ENCODE peak calls at places on chromosomes 5 and 9, in eight cellular contexts. One of them, this sample, is unnamed.

GRCh38 chr5:128667148-128667547 is 129.1 kb upstream of the FBN2 start:
- ATAC-seq in gastrocnemius medialis: no peak
- ATAC-seq in aorta: no peak
- ATAC-seq in pancreas: no peak
- ATAC-seq in PC-3: peak
- ATAC-seq in left lung: no peak
- ATAC-seq in activated T-helper 17 cell treated with anti-CD3 and anti-CD28 coated beads, Interleukin-2, amount 50 U/mL, for 72 hours: no peak
- ATAC-seq in activated CD8-positive, alpha-beta T cell treated with anti-CD3 and anti-CD28 coated beads, Interleukin-2, amount 10 ng/mL, durations not matched to agents 7 days and 5 days: no peak
- ATAC-seq in this sample: no peak

GRCh38 chr5:159451197-159452052 is 121.1 kb upstream of the IL12B start:
- ATAC-seq in PC-3: peak
- ATAC-seq in aorta: peak
- ATAC-seq in activated CD8-positive, alpha-beta T cell treated with anti-CD3 and anti-CD28 coated beads, Interleukin-2, amount 10 ng/mL, durations not matched to agents 7 days and 5 days: no peak
- ATAC-seq in pancreas: peak
- ATAC-seq in activated T-helper 17 cell treated with anti-CD3 and anti-CD28 coated beads, Interleukin-2, amount 50 U/mL, for 72 hours: peak
- ATAC-seq in gastrocnemius medialis: peak
- ATAC-seq in left lung: peak
- ATAC-seq in this sample: peak

GRCh38 chr9:133950206-133950915 is 41.8 kb downstream of the VAV2 start:
- ATAC-seq in activated CD8-positive, alpha-beta T cell treated with anti-CD3 and anti-CD28 coated beads, Interleukin-2, amount 10 ng/mL, durations not matched to agents 7 days and 5 days: no peak
- ATAC-seq in pancreas: peak
- ATAC-seq in activated T-helper 17 cell treated with anti-CD3 and anti-CD28 coated beads, Interleukin-2, amount 50 U/mL, for 72 hours: no peak
- ATAC-seq in gastrocnemius medialis: no peak
- ATAC-seq in aorta: no peak
- ATAC-seq in left lung: peak
- ATAC-seq in PC-3: no peak
- ATAC-seq in this sample: peak

GRCh38 chr5:32523625-32524024 is 61.7 kb upstream of the SUB1 start:
- ATAC-seq in aorta: no peak
- ATAC-seq in left lung: no peak
- ATAC-seq in gastrocnemius medialis: no peak
- ATAC-seq in activated T-helper 17 cell treated with anti-CD3 and anti-CD28 coated beads, Interleukin-2, amount 50 U/mL, for 72 hours: peak
- ATAC-seq in PC-3: peak
- ATAC-seq in activated CD8-positive, alpha-beta T cell treated with anti-CD3 and anti-CD28 coated beads, Interleukin-2, amount 10 ng/mL, durations not matched to agents 7 days and 5 days: no peak
- ATAC-seq in pancreas: no peak
- ATAC-seq in this sample: no peak

GRCh38 chr5:93360436-93361100 is 220.5 kb downstream of the NR2F1-AS1 start:
- ATAC-seq in gastrocnemius medialis: no peak
- ATAC-seq in activated T-helper 17 cell treated with anti-CD3 and anti-CD28 coated beads, Interleukin-2, amount 50 U/mL, for 72 hours: no peak
- ATAC-seq in left lung: no peak
- ATAC-seq in pancreas: no peak
- ATAC-seq in activated CD8-positive, alpha-beta T cell treated with anti-CD3 and anti-CD28 coated beads, Interleukin-2, amount 10 ng/mL, durations not matched to agents 7 days and 5 days: no peak
- ATAC-seq in aorta: no peak
- ATAC-seq in PC-3: peak
- ATAC-seq in this sample: no peak

GRCh38 chr5:95809414-95809960 is 13.0 kb downstream of the GLRX start:
- ATAC-seq in gastrocnemius medialis: peak
- ATAC-seq in activated T-helper 17 cell treated with anti-CD3 and anti-CD28 coated beads, Interleukin-2, amount 50 U/mL, for 72 hours: no peak
- ATAC-seq in pancreas: peak
- ATAC-seq in activated CD8-positive, alpha-beta T cell treated with anti-CD3 and anti-CD28 coated beads, Interleukin-2, amount 10 ng/mL, durations not matched to agents 7 days and 5 days: no peak
- ATAC-seq in left lung: peak
- ATAC-seq in aorta: peak
- ATAC-seq in PC-3: peak
- ATAC-seq in this sample: peak

GRCh38 chr5:139287890-139288635 is 5.5 kb upstream of the MATR3 start:
- ATAC-seq in PC-3: peak
- ATAC-seq in left lung: peak
- ATAC-seq in gastrocnemius medialis: peak
- ATAC-seq in aorta: no peak
- ATAC-seq in pancreas: peak
- ATAC-seq in activated T-helper 17 cell treated with anti-CD3 and anti-CD28 coated beads, Interleukin-2, amount 50 U/mL, for 72 hours: peak
- ATAC-seq in activated CD8-positive, alpha-beta T cell treated with anti-CD3 and anti-CD28 coated beads, Interleukin-2, amount 10 ng/mL, durations not matched to agents 7 days and 5 days: peak
- ATAC-seq in this sample: no peak

GRCh38 chr9:82273121-82273520 is 284.5 kb downstream of the SPATA31D1 start:
- ATAC-seq in activated T-helper 17 cell treated with anti-CD3 and anti-CD28 coated beads, Interleukin-2, amount 50 U/mL, for 72 hours: no peak
- ATAC-seq in left lung: no peak
- ATAC-seq in gastrocnemius medialis: no peak
- ATAC-seq in PC-3: no peak
- ATAC-seq in pancreas: no peak
- ATAC-seq in activated CD8-positive, alpha-beta T cell treated with anti-CD3 and anti-CD28 coated beads, Interleukin-2, amount 10 ng/mL, durations not matched to agents 7 days and 5 days: no peak
- ATAC-seq in aorta: no peak
- ATAC-seq in this sample: no peak

GRCh38 chr5:144236479-144236878 is 65.8 kb downstream of the KCTD16 start:
- ATAC-seq in aorta: no peak
- ATAC-seq in pancreas: no peak
- ATAC-seq in PC-3: no peak
- ATAC-seq in activated T-helper 17 cell treated with anti-CD3 and anti-CD28 coated beads, Interleukin-2, amount 50 U/mL, for 72 hours: no peak
- ATAC-seq in left lung: no peak
- ATAC-seq in gastrocnemius medialis: no peak
- ATAC-seq in activated CD8-positive, alpha-beta T cell treated with anti-CD3 and anti-CD28 coated beads, Interleukin-2, amount 10 ng/mL, durations not matched to agents 7 days and 5 days: no peak
- ATAC-seq in this sample: no peak

GRCh38 chr5:77312411-77312810 is 101.9 kb downstream of the PDE8B start:
- ATAC-seq in activated T-helper 17 cell treated with anti-CD3 and anti-CD28 coated beads, Interleukin-2, amount 50 U/mL, for 72 hours: no peak
- ATAC-seq in gastrocnemius medialis: no peak
- ATAC-seq in PC-3: no peak
- ATAC-seq in left lung: peak
- ATAC-seq in pancreas: peak
- ATAC-seq in aorta: no peak
- ATAC-seq in activated CD8-positive, alpha-beta T cell treated with anti-CD3 and anti-CD28 coated beads, Interleukin-2, amount 10 ng/mL, durations not matched to agents 7 days and 5 days: no peak
- ATAC-seq in this sample: no peak

GRCh38 chr5:147918101-147918500 is 11.8 kb upstream of the C5orf46 start:
- ATAC-seq in aorta: no peak
- ATAC-seq in gastrocnemius medialis: no peak
- ATAC-seq in left lung: no peak
- ATAC-seq in pancreas: no peak
- ATAC-seq in PC-3: peak
- ATAC-seq in activated T-helper 17 cell treated with anti-CD3 and anti-CD28 coated beads, Interleukin-2, amount 50 U/mL, for 72 hours: no peak
- ATAC-seq in activated CD8-positive, alpha-beta T cell treated with anti-CD3 and anti-CD28 coated beads, Interleukin-2, amount 10 ng/mL, durations not matched to agents 7 days and 5 days: no peak
- ATAC-seq in this sample: no peak

GRCh38 chr9:87095961-87096360 is 148.7 kb upstream of the GAS1 start:
- ATAC-seq in activated CD8-positive, alpha-beta T cell treated with anti-CD3 and anti-CD28 coated beads, Interleukin-2, amount 10 ng/mL, durations not matched to agents 7 days and 5 days: no peak
- ATAC-seq in activated T-helper 17 cell treated with anti-CD3 and anti-CD28 coated beads, Interleukin-2, amount 50 U/mL, for 72 hours: no peak
- ATAC-seq in pancreas: no peak
- ATAC-seq in left lung: no peak
- ATAC-seq in gastrocnemius medialis: no peak
- ATAC-seq in PC-3: no peak
- ATAC-seq in aorta: no peak
- ATAC-seq in this sample: no peak

GRCh38 chr9:133514475-133515239 is 10.1 kb downstream of the MYMK start:
- ATAC-seq in aorta: peak
- ATAC-seq in left lung: no peak
- ATAC-seq in activated T-helper 17 cell treated with anti-CD3 and anti-CD28 coated beads, Interleukin-2, amount 50 U/mL, for 72 hours: no peak
- ATAC-seq in PC-3: no peak
- ATAC-seq in pancreas: no peak
- ATAC-seq in activated CD8-positive, alpha-beta T cell treated with anti-CD3 and anti-CD28 coated beads, Interleukin-2, amount 10 ng/mL, durations not matched to agents 7 days and 5 days: no peak
- ATAC-seq in gastrocnemius medialis: no peak
- ATAC-seq in this sample: no peak

GRCh38 chr5:10354048-10354872 is 765 bp downstream of the MARCHF6 start:
- ATAC-seq in activated T-helper 17 cell treated with anti-CD3 and anti-CD28 coated beads, Interleukin-2, amount 50 U/mL, for 72 hours: peak
- ATAC-seq in aorta: no peak
- ATAC-seq in PC-3: peak
- ATAC-seq in left lung: peak
- ATAC-seq in pancreas: peak
- ATAC-seq in gastrocnemius medialis: peak
- ATAC-seq in activated CD8-positive, alpha-beta T cell treated with anti-CD3 and anti-CD28 coated beads, Interleukin-2, amount 10 ng/mL, durations not matched to agents 7 days and 5 days: peak
- ATAC-seq in this sample: peak

GRCh38 chr5:172235132-172235780 is 41.3 kb downstream of the EFCAB9 start:
- ATAC-seq in PC-3: no peak
- ATAC-seq in left lung: peak
- ATAC-seq in gastrocnemius medialis: no peak
- ATAC-seq in activated CD8-positive, alpha-beta T cell treated with anti-CD3 and anti-CD28 coated beads, Interleukin-2, amount 10 ng/mL, durations not matched to agents 7 days and 5 days: no peak
- ATAC-seq in aorta: no peak
- ATAC-seq in activated T-helper 17 cell treated with anti-CD3 and anti-CD28 coated beads, Interleukin-2, amount 50 U/mL, for 72 hours: peak
- ATAC-seq in pancreas: peak
- ATAC-seq in this sample: no peak

GRCh38 chr9:128102196-128102595 is 25.3 kb downstream of the PTGES2 start:
- ATAC-seq in activated T-helper 17 cell treated with anti-CD3 and anti-CD28 coated beads, Interleukin-2, amount 50 U/mL, for 72 hours: no peak
- ATAC-seq in activated CD8-positive, alpha-beta T cell treated with anti-CD3 and anti-CD28 coated beads, Interleukin-2, amount 10 ng/mL, durations not matched to agents 7 days and 5 days: no peak
- ATAC-seq in aorta: no peak
- ATAC-seq in gastrocnemius medialis: no peak
- ATAC-seq in pancreas: no peak
- ATAC-seq in PC-3: no peak
- ATAC-seq in left lung: no peak
- ATAC-seq in this sample: no peak

GRCh38 chr9:14393382-14393781 is 79.4 kb upstream of the NFIB start:
- ATAC-seq in gastrocnemius medialis: no peak
- ATAC-seq in pancreas: no peak
- ATAC-seq in PC-3: no peak
- ATAC-seq in activated CD8-positive, alpha-beta T cell treated with anti-CD3 and anti-CD28 coated beads, Interleukin-2, amount 10 ng/mL, durations not matched to agents 7 days and 5 days: no peak
- ATAC-seq in left lung: no peak
- ATAC-seq in activated T-helper 17 cell treated with anti-CD3 and anti-CD28 coated beads, Interleukin-2, amount 50 U/mL, for 72 hours: no peak
- ATAC-seq in aorta: no peak
- ATAC-seq in this sample: no peak

GRCh38 chr5:56501949-56502557 is 268.9 kb upstream of the ANKRD55 start:
- ATAC-seq in pancreas: peak
- ATAC-seq in activated T-helper 17 cell treated with anti-CD3 and anti-CD28 coated beads, Interleukin-2, amount 50 U/mL, for 72 hours: peak
- ATAC-seq in aorta: no peak
- ATAC-seq in activated CD8-positive, alpha-beta T cell treated with anti-CD3 and anti-CD28 coated beads, Interleukin-2, amount 10 ng/mL, durations not matched to agents 7 days and 5 days: no peak
- ATAC-seq in left lung: no peak
- ATAC-seq in PC-3: no peak
- ATAC-seq in gastrocnemius medialis: no peak
- ATAC-seq in this sample: no peak

GRCh38 chr5:44887722-44888121 is 79.0 kb downstream of the MRPS30 start:
- ATAC-seq in left lung: no peak
- ATAC-seq in gastrocnemius medialis: no peak
- ATAC-seq in activated T-helper 17 cell treated with anti-CD3 and anti-CD28 coated beads, Interleukin-2, amount 50 U/mL, for 72 hours: no peak
- ATAC-seq in aorta: no peak
- ATAC-seq in PC-3: peak
- ATAC-seq in pancreas: no peak
- ATAC-seq in activated CD8-positive, alpha-beta T cell treated with anti-CD3 and anti-CD28 coated beads, Interleukin-2, amount 10 ng/mL, durations not matched to agents 7 days and 5 days: no peak
- ATAC-seq in this sample: no peak